ENCODE peak calls at places on chromosome 15, in six cellular contexts. One of them, this sample, is unnamed.

GRCh38 chr15:70853270-70853854 is 595 bp downstream of the LARP6 start:
- DNase-seq in choroid plexus epithelial cell: peak
- DNase-seq in activated naive CD8-positive, alpha-beta T cell treated with anti-CD3 and anti-CD28 coated beads, Interleukin-2, amount 50 U/mL, for 16 hours: no peak
- DNase-seq in GM10248: no peak
- DNase-seq in HFF-Myc: no peak
- DNase-seq in NCI-H1436: no peak
- DNase-seq in this sample: no peak

GRCh38 chr15:44550256-44550655 is 13.3 kb downstream of the EIF3J start:
- DNase-seq in activated naive CD8-positive, alpha-beta T cell treated with anti-CD3 and anti-CD28 coated beads, Interleukin-2, amount 50 U/mL, for 16 hours: no peak
- DNase-seq in HFF-Myc: no peak
- DNase-seq in GM10248: no peak
- DNase-seq in NCI-H1436: no peak
- DNase-seq in choroid plexus epithelial cell: peak
- DNase-seq in this sample: peak

GRCh38 chr15:64847016-64847415 is 5.3 kb downstream of the PLEKHO2 start:
- DNase-seq in activated naive CD8-positive, alpha-beta T cell treated with anti-CD3 and anti-CD28 coated beads, Interleukin-2, amount 50 U/mL, for 16 hours: no peak
- DNase-seq in choroid plexus epithelial cell: no peak
- DNase-seq in GM10248: no peak
- DNase-seq in HFF-Myc: no peak
- DNase-seq in NCI-H1436: no peak
- DNase-seq in this sample: peak

GRCh38 chr15:74208901-74209559 is 6.4 kb upstream of the STRA6 start:
- DNase-seq in HFF-Myc: no peak
- DNase-seq in NCI-H1436: no peak
- DNase-seq in GM10248: no peak
- DNase-seq in choroid plexus epithelial cell: peak
- DNase-seq in activated naive CD8-positive, alpha-beta T cell treated with anti-CD3 and anti-CD28 coated beads, Interleukin-2, amount 50 U/mL, for 16 hours: no peak
- DNase-seq in this sample: peak

GRCh38 chr15:74317820-74318375 is 49.5 kb downstream of the CYP11A1 start:
- DNase-seq in choroid plexus epithelial cell: peak
- DNase-seq in NCI-H1436: peak
- DNase-seq in activated naive CD8-positive, alpha-beta T cell treated with anti-CD3 and anti-CD28 coated beads, Interleukin-2, amount 50 U/mL, for 16 hours: no peak
- DNase-seq in HFF-Myc: peak
- DNase-seq in GM10248: no peak
- DNase-seq in this sample: peak

GRCh38 chr15:67501177-67501835 is 19.6 kb upstream of the C15orf61 start:
- DNase-seq in GM10248: peak
- DNase-seq in choroid plexus epithelial cell: peak
- DNase-seq in NCI-H1436: no peak
- DNase-seq in HFF-Myc: no peak
- DNase-seq in activated naive CD8-positive, alpha-beta T cell treated with anti-CD3 and anti-CD28 coated beads, Interleukin-2, amount 50 U/mL, for 16 hours: no peak
- DNase-seq in this sample: no peak

GRCh38 chr15:36737430-36737891 is 158.0 kb downstream of the CDIN1 start:
- DNase-seq in NCI-H1436: no peak
- DNase-seq in choroid plexus epithelial cell: peak
- DNase-seq in GM10248: no peak
- DNase-seq in HFF-Myc: peak
- DNase-seq in activated naive CD8-positive, alpha-beta T cell treated with anti-CD3 and anti-CD28 coated beads, Interleukin-2, amount 50 U/mL, for 16 hours: no peak
- DNase-seq in this sample: no peak

GRCh38 chr15:77032052-77032646 is 37.2 kb downstream of the PSTPIP1 start:
- DNase-seq in GM10248: no peak
- DNase-seq in NCI-H1436: no peak
- DNase-seq in choroid plexus epithelial cell: no peak
- DNase-seq in HFF-Myc: no peak
- DNase-seq in activated naive CD8-positive, alpha-beta T cell treated with anti-CD3 and anti-CD28 coated beads, Interleukin-2, amount 50 U/mL, for 16 hours: no peak
- DNase-seq in this sample: no peak

GRCh38 chr15:55742498-55742926 is 440 bp downstream of the PRTG start:
- DNase-seq in choroid plexus epithelial cell: peak
- DNase-seq in HFF-Myc: no peak
- DNase-seq in GM10248: peak
- DNase-seq in NCI-H1436: peak
- DNase-seq in activated naive CD8-positive, alpha-beta T cell treated with anti-CD3 and anti-CD28 coated beads, Interleukin-2, amount 50 U/mL, for 16 hours: no peak
- DNase-seq in this sample: peak

GRCh38 chr15:85800460-85801123 is 5.9 kb upstream of the KLHL25 start:
- DNase-seq in choroid plexus epithelial cell: peak
- DNase-seq in activated naive CD8-positive, alpha-beta T cell treated with anti-CD3 and anti-CD28 coated beads, Interleukin-2, amount 50 U/mL, for 16 hours: no peak
- DNase-seq in HFF-Myc: no peak
- DNase-seq in NCI-H1436: no peak
- DNase-seq in GM10248: no peak
- DNase-seq in this sample: peak

GRCh38 chr15:50816191-50816590 is 50.7 kb upstream of the SPPL2A start:
- DNase-seq in NCI-H1436: no peak
- DNase-seq in activated naive CD8-positive, alpha-beta T cell treated with anti-CD3 and anti-CD28 coated beads, Interleukin-2, amount 50 U/mL, for 16 hours: no peak
- DNase-seq in HFF-Myc: no peak
- DNase-seq in GM10248: no peak
- DNase-seq in choroid plexus epithelial cell: peak
- DNase-seq in this sample: no peak

GRCh38 chr15:93378547-93378946 is 289.5 kb upstream of the RGMA start:
- DNase-seq in HFF-Myc: no peak
- DNase-seq in GM10248: no peak
- DNase-seq in activated naive CD8-positive, alpha-beta T cell treated with anti-CD3 and anti-CD28 coated beads, Interleukin-2, amount 50 U/mL, for 16 hours: no peak
- DNase-seq in choroid plexus epithelial cell: no peak
- DNase-seq in NCI-H1436: no peak
- DNase-seq in this sample: peak

GRCh38 chr15:67076147-67076843 is 10.9 kb downstream of the SMAD3 start:
- DNase-seq in NCI-H1436: no peak
- DNase-seq in GM10248: peak
- DNase-seq in HFF-Myc: no peak
- DNase-seq in choroid plexus epithelial cell: peak
- DNase-seq in activated naive CD8-positive, alpha-beta T cell treated with anti-CD3 and anti-CD28 coated beads, Interleukin-2, amount 50 U/mL, for 16 hours: no peak
- DNase-seq in this sample: no peak

GRCh38 chr15:83943849-83944404 is 290.0 kb downstream of the ADAMTSL3 start:
- DNase-seq in choroid plexus epithelial cell: peak
- DNase-seq in GM10248: no peak
- DNase-seq in NCI-H1436: no peak
- DNase-seq in activated naive CD8-positive, alpha-beta T cell treated with anti-CD3 and anti-CD28 coated beads, Interleukin-2, amount 50 U/mL, for 16 hours: no peak
- DNase-seq in HFF-Myc: no peak
- DNase-seq in this sample: no peak

GRCh38 chr15:50440932-50441331 is 16.7 kb downstream of the USP8 start:
- DNase-seq in activated naive CD8-positive, alpha-beta T cell treated with anti-CD3 and anti-CD28 coated beads, Interleukin-2, amount 50 U/mL, for 16 hours: no peak
- DNase-seq in choroid plexus epithelial cell: no peak
- DNase-seq in GM10248: no peak
- DNase-seq in NCI-H1436: no peak
- DNase-seq in HFF-Myc: no peak
- DNase-seq in this sample: no peak

GRCh38 chr15:93202405-93202804 is 113.4 kb upstream of the RGMA start:
- DNase-seq in choroid plexus epithelial cell: no peak
- DNase-seq in GM10248: no peak
- DNase-seq in NCI-H1436: no peak
- DNase-seq in HFF-Myc: no peak
- DNase-seq in activated naive CD8-positive, alpha-beta T cell treated with anti-CD3 and anti-CD28 coated beads, Interleukin-2, amount 50 U/mL, for 16 hours: no peak
- DNase-seq in this sample: no peak

GRCh38 chr15:77107068-77107467 is 36.2 kb upstream of the TSPAN3 start:
- DNase-seq in HFF-Myc: no peak
- DNase-seq in NCI-H1436: no peak
- DNase-seq in choroid plexus epithelial cell: peak
- DNase-seq in activated naive CD8-positive, alpha-beta T cell treated with anti-CD3 and anti-CD28 coated beads, Interleukin-2, amount 50 U/mL, for 16 hours: no peak
- DNase-seq in GM10248: no peak
- DNase-seq in this sample: no peak

GRCh38 chr15:55588818-55589122 is 625 bp upstream of the PYGO1 start:
- DNase-seq in choroid plexus epithelial cell: no peak
- DNase-seq in GM10248: no peak
- DNase-seq in activated naive CD8-positive, alpha-beta T cell treated with anti-CD3 and anti-CD28 coated beads, Interleukin-2, amount 50 U/mL, for 16 hours: no peak
- DNase-seq in NCI-H1436: no peak
- DNase-seq in HFF-Myc: no peak
- DNase-seq in this sample: no peak

GRCh38 chr15:31264534-31265089 is 62.0 kb upstream of the KLF13 start:
- DNase-seq in NCI-H1436: no peak
- DNase-seq in choroid plexus epithelial cell: no peak
- DNase-seq in HFF-Myc: no peak
- DNase-seq in activated naive CD8-positive, alpha-beta T cell treated with anti-CD3 and anti-CD28 coated beads, Interleukin-2, amount 50 U/mL, for 16 hours: no peak
- DNase-seq in GM10248: peak
- DNase-seq in this sample: no peak

This sample was measured in NCI-H2171.